ENCODE peak calls at places on chromosomes 11 and 22, in five cellular contexts. One of them, this sample, is unnamed.

GRCh38 chr11:69462106-69463045 is 19.1 kb upstream of the LINC01488 start:
- DNase-seq in astrocyte of the spinal cord: no peak
- DNase-seq in AG04450: no peak
- DNase-seq in dorsolateral prefrontal cortex: no peak
- DNase-seq in fibroblast of lung: no peak
- DNase-seq in this sample: peak; percentile 49

GRCh38 chr22:23179381-23180294 is 671 bp upstream of the BCR start:
- DNase-seq in astrocyte of the spinal cord: no peak
- DNase-seq in AG04450: no peak
- DNase-seq in dorsolateral prefrontal cortex: no peak
- DNase-seq in fibroblast of lung: no peak
- DNase-seq in this sample: no peak

GRCh38 chr11:31325162-31325561 is 44.4 kb downstream of the DCDC1 start:
- DNase-seq in astrocyte of the spinal cord: peak; percentile 57
- DNase-seq in AG04450: no peak
- DNase-seq in dorsolateral prefrontal cortex: no peak
- DNase-seq in fibroblast of lung: peak; percentile 78
- DNase-seq in this sample: peak; percentile 73

GRCh38 chr11:72591785-72592490 is 82.3 kb downstream of the PDE2A start:
- DNase-seq in astrocyte of the spinal cord: no peak
- DNase-seq in AG04450: no peak
- DNase-seq in dorsolateral prefrontal cortex: peak; percentile 37
- DNase-seq in fibroblast of lung: no peak
- DNase-seq in this sample: no peak

GRCh38 chr22:35212020-35212419 is 45.3 kb upstream of the HMGXB4 start:
- DNase-seq in astrocyte of the spinal cord: peak; percentile 33
- DNase-seq in AG04450: peak; percentile 6
- DNase-seq in dorsolateral prefrontal cortex: no peak
- DNase-seq in fibroblast of lung: no peak
- DNase-seq in this sample: peak; percentile 27

GRCh38 chr22:49325531-49326395 is 501.9 kb downstream of the BRD1 start:
- DNase-seq in astrocyte of the spinal cord: no peak
- DNase-seq in AG04450: no peak
- DNase-seq in dorsolateral prefrontal cortex: peak; percentile 10
- DNase-seq in fibroblast of lung: no peak
- DNase-seq in this sample: no peak

GRCh38 chr11:126328444-126328843 is 24.6 kb downstream of the DCPS start:
- DNase-seq in astrocyte of the spinal cord: no peak
- DNase-seq in AG04450: no peak
- DNase-seq in dorsolateral prefrontal cortex: no peak
- DNase-seq in fibroblast of lung: no peak
- DNase-seq in this sample: no peak

GRCh38 chr11:118441770-118442169 is 5.5 kb downstream of the KMT2A start:
- DNase-seq in astrocyte of the spinal cord: no peak
- DNase-seq in AG04450: no peak
- DNase-seq in dorsolateral prefrontal cortex: no peak
- DNase-seq in fibroblast of lung: no peak
- DNase-seq in this sample: no peak

GRCh38 chr11:119885861-119886567 is 157.0 kb upstream of the NECTIN1 start:
- DNase-seq in astrocyte of the spinal cord: no peak
- DNase-seq in AG04450: no peak
- DNase-seq in dorsolateral prefrontal cortex: no peak
- DNase-seq in fibroblast of lung: no peak
- DNase-seq in this sample: no peak

GRCh38 chr11:70854891-70855556 is 397.4 kb downstream of the SHANK2 start:
- DNase-seq in astrocyte of the spinal cord: no peak
- DNase-seq in AG04450: no peak
- DNase-seq in dorsolateral prefrontal cortex: no peak
- DNase-seq in fibroblast of lung: no peak
- DNase-seq in this sample: no peak

GRCh38 chr11:28674432-28675076 is 566.4 kb downstream of the METTL15 start:
- DNase-seq in astrocyte of the spinal cord: peak; percentile 26
- DNase-seq in AG04450: no peak
- DNase-seq in dorsolateral prefrontal cortex: no peak
- DNase-seq in fibroblast of lung: peak; percentile 68
- DNase-seq in this sample: peak; percentile 97

GRCh38 chr11:71310184-71310583 is 57.8 kb upstream of the SHANK2 start:
- DNase-seq in astrocyte of the spinal cord: no peak
- DNase-seq in AG04450: no peak
- DNase-seq in dorsolateral prefrontal cortex: no peak
- DNase-seq in fibroblast of lung: no peak
- DNase-seq in this sample: no peak

GRCh38 chr11:116879789-116880402 is 42.5 kb upstream of the APOA1 start:
- DNase-seq in astrocyte of the spinal cord: peak; percentile 79
- DNase-seq in AG04450: peak; percentile 59
- DNase-seq in dorsolateral prefrontal cortex: no peak
- DNase-seq in fibroblast of lung: peak; percentile 90
- DNase-seq in this sample: peak; percentile 82

GRCh38 chr22:29325356-29325755 is 9.9 kb upstream of the RASL10A start:
- DNase-seq in astrocyte of the spinal cord: no peak
- DNase-seq in AG04450: no peak
- DNase-seq in dorsolateral prefrontal cortex: no peak
- DNase-seq in fibroblast of lung: no peak
- DNase-seq in this sample: no peak

GRCh38 chr11:64687641-64688533 is 35.1 kb downstream of the NRXN2 start:
- DNase-seq in astrocyte of the spinal cord: no peak
- DNase-seq in AG04450: no peak
- DNase-seq in dorsolateral prefrontal cortex: no peak
- DNase-seq in fibroblast of lung: no peak
- DNase-seq in this sample: no peak

GRCh38 chr11:36135062-36135461 is 154.2 kb downstream of the COMMD9 start:
- DNase-seq in astrocyte of the spinal cord: no peak
- DNase-seq in AG04450: no peak
- DNase-seq in dorsolateral prefrontal cortex: no peak
- DNase-seq in fibroblast of lung: no peak
- DNase-seq in this sample: no peak

GRCh38 chr11:2432628-2433071 is 11.7 kb downstream of the TRPM5 start:
- DNase-seq in astrocyte of the spinal cord: no peak
- DNase-seq in AG04450: no peak
- DNase-seq in dorsolateral prefrontal cortex: no peak
- DNase-seq in fibroblast of lung: no peak
- DNase-seq in this sample: no peak

GRCh38 chr22:37241351-37242142 is 2.5 kb downstream of the RAC2 start:
- DNase-seq in astrocyte of the spinal cord: no peak
- DNase-seq in AG04450: no peak
- DNase-seq in dorsolateral prefrontal cortex: no peak
- DNase-seq in fibroblast of lung: no peak
- DNase-seq in this sample: no peak

GRCh38 chr22:41822289-41823057 is 10.4 kb upstream of the SREBF2 start:
- DNase-seq in astrocyte of the spinal cord: peak; percentile 69
- DNase-seq in AG04450: no peak
- DNase-seq in dorsolateral prefrontal cortex: no peak
- DNase-seq in fibroblast of lung: peak; percentile 69
- DNase-seq in this sample: peak; percentile 46

GRCh38 chr11:133323354-133323753 is 208.9 kb downstream of the OPCML start:
- DNase-seq in astrocyte of the spinal cord: no peak
- DNase-seq in AG04450: no peak
- DNase-seq in dorsolateral prefrontal cortex: no peak
- DNase-seq in fibroblast of lung: no peak
- DNase-seq in this sample: no peak

GRCh38 chr22:43467171-43467570 is 55.4 kb downstream of the MPPED1 start:
- DNase-seq in astrocyte of the spinal cord: no peak
- DNase-seq in AG04450: no peak
- DNase-seq in dorsolateral prefrontal cortex: no peak
- DNase-seq in fibroblast of lung: no peak
- DNase-seq in this sample: no peak

GRCh38 chr11:83845797-83846196 is 559.6 kb upstream of the CCDC90B start:
- DNase-seq in astrocyte of the spinal cord: no peak
- DNase-seq in AG04450: no peak
- DNase-seq in dorsolateral prefrontal cortex: no peak
- DNase-seq in fibroblast of lung: no peak
- DNase-seq in this sample: no peak

GRCh38 chr11:13415201-13415600 is 47.8 kb downstream of the BTBD10 start:
- DNase-seq in astrocyte of the spinal cord: no peak
- DNase-seq in AG04450: no peak
- DNase-seq in dorsolateral prefrontal cortex: no peak
- DNase-seq in fibroblast of lung: no peak
- DNase-seq in this sample: no peak

GRCh38 chr22:32565002-32565339 is 90.4 kb downstream of the FBXO7 start:
- DNase-seq in astrocyte of the spinal cord: no peak
- DNase-seq in AG04450: no peak
- DNase-seq in dorsolateral prefrontal cortex: no peak
- DNase-seq in fibroblast of lung: no peak
- DNase-seq in this sample: no peak

DNA sequence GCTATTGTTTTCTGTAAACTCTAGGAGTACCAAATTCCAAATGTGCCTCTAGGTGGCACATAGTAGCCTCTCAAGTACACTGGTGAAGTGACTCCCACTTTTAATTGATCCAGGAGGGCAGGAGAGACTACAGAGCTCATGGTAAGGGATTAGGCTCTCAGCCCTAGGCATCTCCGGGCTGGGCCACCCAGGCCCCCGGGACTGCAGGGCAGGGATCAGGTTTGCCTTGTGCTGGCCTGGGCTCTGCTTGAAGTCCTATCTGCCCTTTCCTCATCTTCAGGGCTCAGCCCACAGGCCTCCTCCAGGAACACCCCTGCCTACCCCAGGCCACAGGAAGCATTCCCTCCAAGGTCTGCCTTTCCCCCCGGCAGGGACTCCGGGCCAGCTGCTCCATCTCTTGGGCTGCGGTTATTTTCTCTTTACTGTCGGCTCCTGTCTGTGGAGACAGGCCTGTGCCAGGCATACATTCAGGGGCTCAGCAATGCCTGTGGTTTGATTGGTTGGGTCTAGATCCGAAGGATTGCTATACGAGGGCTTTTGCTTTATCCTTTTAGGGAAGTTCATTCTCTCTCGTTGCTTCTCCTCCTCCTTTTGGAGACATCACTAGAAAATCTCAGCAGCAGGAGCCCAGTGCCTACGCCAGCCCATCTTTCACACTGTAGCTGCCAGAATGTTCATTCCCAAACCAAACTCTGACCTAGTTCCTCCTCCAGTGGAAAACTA is 32.8 kb downstream of the PARVA start:
- DNase-seq in astrocyte of the spinal cord: peak; percentile 53
- DNase-seq in AG04450: no peak
- DNase-seq in dorsolateral prefrontal cortex: no peak
- DNase-seq in fibroblast of lung: peak; percentile 70
- DNase-seq in this sample: peak; percentile 78
- TF ChIP-seq CTCF in astrocyte of the spinal cord: no peak
- TF ChIP-seq CTCF in AG04450: peak; percentile 11
- TF ChIP-seq CTCF in dorsolateral prefrontal cortex: no peak
- TF ChIP-seq CTCF in fibroblast of lung: peak; percentile 6
- TF ChIP-seq CTCF in this sample: peak; percentile 51

DNA sequence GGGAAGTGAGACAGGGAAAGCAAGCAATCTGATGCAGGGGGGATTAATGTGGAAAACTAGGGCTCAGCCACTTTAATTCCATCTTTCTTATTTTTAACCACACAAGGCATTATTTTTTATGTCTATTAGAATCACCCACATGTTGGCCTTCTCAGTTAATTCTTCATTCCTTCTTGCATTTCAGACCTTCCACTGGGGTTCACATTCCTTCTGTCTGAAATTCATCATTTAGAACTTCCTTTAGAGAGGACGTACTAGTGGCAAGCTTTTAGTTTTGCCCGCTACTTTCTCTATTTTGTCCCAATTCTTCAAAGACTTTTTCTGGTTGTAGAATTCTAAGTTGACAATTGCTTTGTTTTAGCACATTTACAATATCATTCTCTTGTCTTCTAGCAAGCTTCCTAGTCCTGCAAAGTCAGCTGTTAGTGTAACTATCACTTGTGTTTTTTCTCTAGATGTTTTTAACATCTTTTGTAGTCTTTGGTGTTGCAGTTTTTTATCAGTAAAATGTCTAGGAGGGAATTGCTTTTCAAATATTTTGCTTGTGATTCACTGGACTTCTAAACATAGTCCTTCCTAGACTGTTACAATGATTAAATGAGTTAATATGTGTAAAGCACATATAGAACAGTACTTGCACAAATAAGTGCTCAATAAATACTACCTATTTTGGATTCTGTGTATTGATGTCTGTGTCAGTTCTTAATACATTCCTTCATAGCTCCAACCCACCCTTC is 5.5 kb upstream of the NNMT start:
- DNase-seq in astrocyte of the spinal cord: peak; percentile 52
- DNase-seq in AG04450: no peak
- DNase-seq in dorsolateral prefrontal cortex: no peak
- DNase-seq in fibroblast of lung: no peak
- DNase-seq in this sample: peak; percentile 87
- H3K4me3 ChIP-seq in astrocyte of the spinal cord: no peak overlapping the region
- H3K4me3 ChIP-seq in AG04450: no peak overlapping the region
- H3K4me3 ChIP-seq in dorsolateral prefrontal cortex: no peak overlapping the region
- H3K4me3 ChIP-seq in fibroblast of lung: no peak overlapping the region
- H3K4me3 ChIP-seq in this sample: peak overlapping the region; percentile 23

DNA sequence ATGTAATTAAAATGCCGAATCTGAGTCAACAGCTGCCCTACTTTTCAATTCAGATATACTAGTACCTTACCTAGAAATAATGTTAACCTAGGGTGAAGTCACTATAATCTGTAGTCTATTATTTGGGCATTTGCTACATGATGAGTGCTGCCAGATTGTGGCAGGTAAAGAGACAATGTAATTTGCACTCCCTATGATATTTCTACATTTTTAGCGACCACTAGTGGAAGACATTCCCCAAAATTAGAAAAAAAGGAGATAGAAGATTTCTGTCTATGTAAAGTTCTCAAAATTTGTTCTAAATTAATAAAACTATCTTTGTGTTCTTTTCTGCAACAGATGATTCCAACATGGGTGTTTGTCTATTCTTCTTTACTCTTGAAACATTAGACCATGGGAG is 14.1 kb downstream of the MS4A1 start:
- DNase-seq in astrocyte of the spinal cord: no peak
- DNase-seq in AG04450: no peak
- DNase-seq in dorsolateral prefrontal cortex: no peak
- DNase-seq in fibroblast of lung: no peak
- DNase-seq in this sample: no peak
- TF ChIP-seq CTCF in astrocyte of the spinal cord: no peak
- TF ChIP-seq CTCF in AG04450: no peak
- TF ChIP-seq CTCF in dorsolateral prefrontal cortex: no peak
- TF ChIP-seq CTCF in fibroblast of lung: no peak
- TF ChIP-seq CTCF in this sample: no peak

GRCh38 chr22:38461414-38462081 is 6.3 kb upstream of the KDELR3 start:
- DNase-seq in astrocyte of the spinal cord: peak; percentile 82
- DNase-seq in AG04450: peak; percentile 52
- DNase-seq in dorsolateral prefrontal cortex: peak; percentile 69
- DNase-seq in fibroblast of lung: peak; percentile 82
- DNase-seq in this sample: peak; percentile 80
- H3K4me3 ChIP-seq in astrocyte of the spinal cord: no peak overlapping the region
- H3K4me3 ChIP-seq in AG04450: no peak overlapping the region
- H3K4me3 ChIP-seq in dorsolateral prefrontal cortex: peak overlapping the region; percentile 38
- H3K4me3 ChIP-seq in fibroblast of lung: no peak overlapping the region
- H3K4me3 ChIP-seq in this sample: peak overlapping the region; percentile 24

DNA sequence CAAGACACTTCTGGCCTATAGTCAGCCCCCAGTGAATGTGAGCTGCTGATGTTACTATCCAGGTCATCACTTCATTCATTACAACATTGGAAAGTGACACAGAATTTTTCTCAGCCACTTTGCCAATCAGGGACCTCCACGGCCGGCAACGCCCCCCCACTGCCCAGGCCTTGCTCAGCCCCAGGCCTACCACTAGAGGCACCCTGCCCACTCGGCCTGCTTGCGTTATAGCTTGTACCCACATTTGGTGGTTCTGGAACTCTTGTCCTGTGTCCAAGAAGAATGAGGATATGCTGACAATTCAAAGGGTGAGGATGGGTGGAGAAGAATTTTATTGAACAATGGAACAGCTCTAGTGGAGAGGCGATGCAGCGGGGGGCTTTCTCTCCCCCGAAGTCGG is 96.2 kb downstream of the TSPAN18 start:
- DNase-seq in astrocyte of the spinal cord: no peak
- DNase-seq in AG04450: no peak
- DNase-seq in dorsolateral prefrontal cortex: no peak
- DNase-seq in fibroblast of lung: no peak
- DNase-seq in this sample: no peak
- TF ChIP-seq CTCF in astrocyte of the spinal cord: peak; percentile 36
- TF ChIP-seq CTCF in AG04450: peak; percentile 36
- TF ChIP-seq CTCF in dorsolateral prefrontal cortex: no peak
- TF ChIP-seq CTCF in fibroblast of lung: peak; percentile 23
- TF ChIP-seq CTCF in this sample: peak; percentile 27